ENCODE peak calls at places on chromosomes 13 and 19, in nine cellular contexts. G, P, C, Q, D, Y, E, M and J are unnamed samples. For H3K36me3 and H3K4me1, the result is how much of the 10 kb centered on the place peaks cover.

GRCh38 chr13:40922437-40923040 is 96.6 kb downstream of the ELF1 start:
- DNase-seq in Y (peak), P (no peak), Q (no peak), G (no peak), D (no peak), C (no peak), M (no peak), E (peak), J (no peak)

GRCh38 chr19:23867895-23868294 is 46.8 kb upstream of the ZNF726 start:
- DNase-seq in M (no peak), P (no peak), C (no peak), Q (no peak), G (no peak), Y (no peak), D (no peak), E (no peak), J (no peak)

GRCh38 chr13:97653741-97654140 is 219.8 kb downstream of the RAP2A start:
- DNase-seq in G (no peak), M (no peak), Y (peak), P (no peak), D (peak), E (no peak), Q (no peak), C (no peak), J (no peak)

GRCh38 chr19:48806818-48807589 is 3.8 kb downstream of the BCAT2 start:
- DNase-seq in P (no peak), D (no peak), E (peak), G (peak), Y (peak), Q (no peak), C (no peak), M (peak), J (peak)

GRCh38 chr19:41807176-41807575 is 10.8 kb downstream of the CEACAM3 start:
- DNase-seq in Q (no peak), P (no peak), D (no peak), M (no peak), Y (no peak), E (no peak), G (no peak), C (no peak), J (no peak)

GRCh38 chr13:95641961-95642621 is 2.4 kb downstream of the DZIP1 start:
- DNase-seq in P (no peak), Q (no peak), D (peak), Y (peak), C (no peak), M (peak), E (peak), G (peak), J (no peak)

GRCh38 chr19:56142087-56142787 is 1.1 kb downstream of the ZNF444 start:
- DNase-seq in D (peak), Q (no peak), M (no peak), G (no peak), P (no peak), E (peak), Y (no peak), C (no peak), J (no peak)

GRCh38 chr19:41641879-41642485 is 15.1 kb upstream of the CEACAM4 start:
- DNase-seq in Q (peak), D (peak), P (peak), M (no peak), G (peak), Y (peak), E (peak), C (peak), J (peak)

GRCh38 chr19:14871619-14872230 is 14.2 kb downstream of the OR7A17 start:
- DNase-seq in Q (no peak), C (no peak), Y (peak), D (peak), M (no peak), P (no peak), G (no peak), E (no peak), J (peak)

GRCh38 chr13:112990783-112991182 is 21.8 kb downstream of the MCF2L start:
- DNase-seq in G (no peak), E (peak), Y (no peak), M (no peak), P (no peak), D (peak), C (no peak), Q (no peak), J (no peak)

GRCh38 chr13:93345642-93346220 is 119.1 kb downstream of the GPC6 start:
- DNase-seq in D (no peak), Y (no peak), G (peak), M (no peak), Q (no peak), P (no peak), C (no peak), E (no peak), J (no peak)

GRCh38 chr19:7083076-7083956 is 13.8 kb downstream of the ZNF557 start:
- DNase-seq in G (peak), M (no peak), Y (peak), Q (no peak), E (no peak), C (peak), P (no peak), D (peak), J (no peak)

GRCh38 chr19:57888494-57889231 is at the start of gene ZNF814:
- DNase-seq in Q (peak), Y (peak), G (peak), P (peak), E (peak), D (peak), M (peak), C (peak), J (no peak)

GRCh38 chr19:46737275-46737654 is 8.6 kb upstream of the FKRP start:
- DNase-seq in C (no peak), Q (no peak), D (no peak), G (no peak), P (no peak), Y (no peak), M (no peak), E (no peak), J (no peak)

GRCh38 chr13:110758195-110758594 is 44.7 kb downstream of the ING1 start:
- DNase-seq in G (peak), D (peak), P (no peak), Y (peak), M (no peak), E (no peak), Q (no peak), C (no peak), J (no peak)

GRCh38 chr13:97372929-97373328 is 61.0 kb upstream of the RAP2A start:
- DNase-seq in Q (no peak), M (no peak), C (no peak), P (no peak), Y (no peak), E (no peak), G (no peak), D (no peak), J (no peak)

GRCh38 chr13:19759669-19760068 is 23.1 kb downstream of the PSPC1 start:
- DNase-seq in Y (no peak), G (no peak), D (no peak), Q (no peak), E (no peak), C (no peak), P (no peak), M (no peak), J (no peak)

GRCh38 chr19:47239610-47240296 is 8.8 kb upstream of the BBC3 start:
- DNase-seq in P (peak), Q (no peak), E (no peak), M (peak), C (peak), Y (peak), G (peak), D (peak), J (no peak)

GRCh38 chr19:4390862-4391693 is 9.3 kb downstream of the SH3GL1 start:
- DNase-seq in E (no peak), P (no peak), G (peak), C (no peak), M (peak), D (peak), Y (peak), Q (no peak), J (no peak)

GRCh38 chr13:77389617-77389984 is 62.7 kb upstream of the MYCBP2 start:
- DNase-seq in Y (no peak), E (no peak), Q (no peak), G (no peak), D (no peak), P (no peak), M (no peak), C (no peak), J (no peak)

GRCh38 chr13:31749929-31750328 is 10.6 kb downstream of the RXFP2 start:
- DNase-seq in G (peak), P (no peak), D (peak), Q (no peak), E (no peak), C (no peak), M (no peak), Y (peak), J (no peak)

GRCh38 chr13:56706485-56706884 is 434.2 kb upstream of the PRR20A start:
- DNase-seq in Y (no peak), C (no peak), P (no peak), E (no peak), D (no peak), Q (no peak), M (no peak), G (no peak), J (no peak)

GRCh38 chr19:47156861-47157454 is 26.3 kb downstream of the SAE1 start:
- DNase-seq in Q (no peak), G (peak), C (peak), Y (peak), D (no peak), M (no peak), P (no peak), E (no peak), J (no peak)

GRCh38 chr13:33441015-33441414 is 155.5 kb upstream of the STARD13 start:
- DNase-seq in Q (no peak), C (no peak), P (no peak), Y (peak), D (peak), M (no peak), E (peak), G (peak), J (peak)

GRCh38 chr19:7533281-7533819 is 2.2 kb upstream of the PNPLA6 start:
- DNase-seq in Q (peak), C (no peak), P (no peak), M (peak), E (peak), Y (peak), D (no peak), G (peak), J (no peak)

GRCh38 chr19:11173516-11174155 is 18.1 kb upstream of the SPC24 start:
- DNase-seq in Q (no peak), E (no peak), Y (no peak), G (no peak), P (no peak), C (no peak), M (no peak), D (no peak), J (no peak)
- H3K36me3 ChIP-seq in Q (half or more), E (under half), Y (under half), G (half or more), P (under half), C (under half), M (under half), D (under half), J (under half)

GRCh38 chr13:25927363-25927762 is 124.5 kb downstream of the SHISA2 start:
- DNase-seq in G (no peak), D (no peak), Q (no peak), E (no peak), M (no peak), Y (no peak), P (no peak), C (no peak), J (no peak)
- H3K4me3 ChIP-seq in G (no peak), D (no peak), Q (no peak), E (no peak), M (no peak), Y (no peak), P (no peak), C (no peak), J (no peak)

GRCh38 chr13:99230991-99231390 is 27.2 kb downstream of the GPR18 start:
- DNase-seq in M (no peak), E (no peak), Q (no peak), D (no peak), P (no peak), Y (no peak), C (no peak), G (no peak), J (no peak)

GRCh38 chr13:99227331-99227900 is 26.8 kb downstream of the UBAC2 start:
- DNase-seq in C (no peak), G (no peak), P (no peak), Y (no peak), M (no peak), Q (no peak), D (no peak), E (no peak), J (no peak)

GRCh38 chr13:99226493-99226892 is 25.8 kb downstream of the UBAC2 start:
- DNase-seq in D (no peak), P (no peak), M (no peak), Q (no peak), Y (no peak), C (no peak), G (peak), E (no peak), J (no peak)

GRCh38 chr13:99228737-99229691 is 28.4 kb downstream of the UBAC2 start:
- DNase-seq in Q (no peak), G (peak), E (no peak), D (peak), M (no peak), C (no peak), Y (no peak), P (no peak), J (no peak)

DNA sequence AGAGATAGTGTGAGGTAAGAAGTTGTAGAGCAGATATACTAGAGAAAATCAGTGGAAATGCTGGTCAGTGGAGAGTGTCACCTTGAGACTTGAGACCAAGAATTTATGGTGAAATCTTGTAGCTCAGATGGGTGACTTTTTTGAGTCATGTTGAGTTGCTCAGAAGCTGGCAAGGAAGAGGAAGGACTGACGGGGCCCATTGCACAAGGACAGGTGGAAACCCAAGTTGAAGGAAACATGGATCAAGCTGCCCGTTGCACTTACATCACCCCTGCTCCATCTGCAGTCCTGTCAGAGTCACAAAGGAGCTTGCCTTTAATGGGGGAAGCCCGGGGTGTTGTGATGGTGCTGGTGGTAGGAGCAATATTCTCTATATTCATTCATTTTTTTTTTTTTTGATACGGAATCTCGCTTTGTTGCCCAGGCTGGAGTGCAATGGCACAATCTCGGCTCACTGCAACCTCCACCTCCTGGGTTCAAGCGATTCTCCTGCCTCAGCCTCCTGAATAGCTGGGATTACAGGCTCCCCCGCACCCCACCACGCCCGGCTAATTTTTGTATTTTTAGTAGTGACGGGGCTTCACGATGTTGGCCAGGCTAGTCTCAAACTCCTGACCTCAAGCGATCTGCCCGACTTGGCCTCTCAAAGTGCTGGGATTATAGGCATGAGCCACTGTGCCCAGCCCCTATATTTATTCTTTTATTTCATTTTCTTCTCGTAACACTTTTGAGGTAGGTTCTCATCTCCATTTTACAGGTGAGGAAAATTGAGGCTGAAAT is 27.4 kb downstream of the UBAC2 start:
- DNase-seq in E (no peak), D (no peak), Q (no peak), C (no peak), Y (no peak), P (no peak), G (no peak), M (peak), J (no peak)
- H3K4me1 ChIP-seq in E (under half), D (under half), Q (under half), C (half or more), Y (under half), P (half or more), G (under half), M (half or more), J (under half)

GRCh38 chr13:106493569-106493968 is 41.9 kb downstream of the EFNB2 start:
- DNase-seq in C (peak), M (peak), D (no peak), G (no peak), Y (no peak), E (no peak), Q (no peak), P (no peak), J (no peak)
- H3K36me3 ChIP-seq in C (under half), M (under half), D (under half), G (under half), Y (under half), E (under half), Q (under half), P (under half), J (under half)

DNA sequence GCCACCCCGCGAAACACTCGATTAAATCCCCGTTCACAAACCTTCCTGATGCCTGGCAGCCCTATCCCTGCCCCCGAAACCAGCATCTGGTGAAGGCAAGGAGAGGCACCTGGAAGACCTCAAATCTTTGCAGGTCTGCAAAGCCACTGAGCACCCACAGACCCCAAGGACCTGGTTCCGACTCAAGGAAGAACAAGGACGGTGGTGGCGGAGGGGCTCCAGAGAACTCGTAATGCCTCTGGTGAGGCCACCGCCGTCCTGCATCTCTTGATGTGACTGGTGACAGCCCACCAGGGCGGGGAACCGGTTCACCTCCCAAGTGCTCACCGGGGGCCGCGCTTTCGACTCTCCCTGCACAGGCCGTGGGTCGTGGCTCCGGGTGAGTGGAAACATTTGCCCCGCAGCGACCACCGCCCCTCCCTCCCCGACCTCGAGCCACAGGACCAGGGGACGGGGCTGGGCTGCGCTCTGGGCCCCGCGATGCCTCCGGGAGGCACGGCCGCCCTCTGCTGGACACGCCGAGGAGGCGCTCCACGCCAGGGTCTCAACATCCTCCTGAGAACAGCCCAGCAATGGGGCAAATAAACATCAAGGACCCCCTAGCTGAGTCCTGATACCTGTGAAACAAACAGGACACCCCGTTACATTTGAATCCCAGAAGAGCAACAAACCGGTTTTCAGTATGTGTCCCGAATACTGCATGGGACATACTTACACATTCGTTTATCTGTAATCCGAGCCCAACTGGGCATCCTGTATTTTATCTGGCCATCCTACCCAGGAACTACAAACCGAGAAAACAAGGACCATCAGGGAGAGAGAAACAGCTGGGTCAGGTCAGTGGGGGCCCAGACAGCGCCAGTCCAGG is 3.9 kb upstream of the PLPP2 start:
- DNase-seq in Y (peak), M (peak), G (no peak), C (peak), E (peak), P (no peak), D (no peak), Q (no peak), J (peak)
- H3K4me3 ChIP-seq in Y (no peak), M (peak), G (no peak), C (no peak), E (no peak), P (no peak), D (peak), Q (no peak), J (peak)

DNA sequence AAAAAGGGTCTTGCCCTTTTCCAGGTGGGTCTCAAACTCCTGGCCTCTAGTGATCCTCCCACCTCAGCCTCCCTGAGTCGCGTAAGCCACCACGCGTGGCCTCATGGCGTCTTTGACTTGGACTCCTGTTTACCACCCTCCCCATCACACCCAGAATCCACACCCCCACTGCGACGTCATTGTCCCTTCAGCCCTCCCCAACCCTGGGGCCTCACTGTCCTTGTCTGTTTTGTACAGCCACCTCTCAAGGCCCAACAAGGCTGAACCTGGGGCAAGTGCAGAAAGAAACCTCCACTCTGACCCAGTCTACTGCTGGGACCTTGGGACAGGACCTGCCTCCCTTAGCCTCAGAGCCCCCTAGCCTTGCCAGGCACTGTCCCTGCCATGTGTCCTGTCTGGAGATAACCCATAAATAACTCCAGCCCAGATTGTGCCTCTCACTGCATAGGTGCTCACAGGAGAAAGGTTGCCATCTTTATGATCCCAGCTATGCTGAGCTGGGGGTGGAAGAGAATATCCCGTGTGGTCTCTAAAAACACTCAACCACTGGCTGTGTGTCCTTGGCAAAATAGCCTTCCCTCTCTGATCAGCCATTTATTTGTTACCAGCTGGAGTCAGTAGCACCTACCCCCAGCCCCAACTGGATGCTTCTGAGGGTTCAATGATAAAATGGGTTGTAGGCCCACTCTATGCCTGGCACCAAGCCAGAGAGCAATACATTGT is 1.8 kb upstream of the IFI30 start:
- DNase-seq in G (no peak), Y (no peak), M (no peak), C (no peak), E (no peak), P (no peak), D (no peak), Q (no peak), J (no peak)
- H3K4me1 ChIP-seq in G (under half), Y (under half), M (under half), C (under half), E (under half), P (under half), D (under half), Q (under half), J (under half)